ENCODE peak calls at places on chromosomes 13 and 19, in ten cellular contexts. C, O, G, T, R, K, L, F, N and S are unnamed samples.
A peak's percentile ranks its signal among the peaks of the same experiment; 100 is the strongest.

GRCh38 chr19:38024991-38025716 is 118.1 kb downstream of the SIPA1L3 start:
- DNase-seq in C (no peak), N (no peak), K (no peak), F (no peak), R (no peak), O (no peak), L (no peak), G (no peak), T (peak; percentile 22), S (no peak)

GRCh38 chr19:45087531-45087930 is 5.4 kb upstream of the PPP1R37 start:
- DNase-seq in C (no peak), G (no peak), T (no peak), K (no peak), O (no peak), F (no peak), R (no peak), N (no peak), L (no peak), S (no peak)

GRCh38 chr13:114043421-114044053 is 69.7 kb upstream of the C13orf46 start:
- DNase-seq in O (no peak), K (no peak), T (peak; percentile 41), R (peak; percentile 21), F (peak; percentile 95), G (peak; percentile 49), N (peak; percentile 99), C (peak; percentile 51), L (peak; percentile 91), S (no peak)

GRCh38 chr13:44322928-44323327 is 50.7 kb upstream of the SERP2 start:
- DNase-seq in F (no peak), R (no peak), L (no peak), N (no peak), G (no peak), O (no peak), C (no peak), T (no peak), K (no peak), S (peak; percentile 95)

GRCh38 chr19:34230833-34231232 is 23.5 kb upstream of the GARRE1 start:
- DNase-seq in L (no peak), K (no peak), T (no peak), N (no peak), O (no peak), G (no peak), C (no peak), F (no peak), R (no peak), S (no peak)

GRCh38 chr13:113751491-113751890 is 7.5 kb upstream of the TMEM255B start:
- DNase-seq in O (peak; percentile 34), R (no peak), C (no peak), T (no peak), G (no peak), K (no peak), N (no peak), L (no peak), F (no peak), S (no peak)

GRCh38 chr19:19493841-19494546 is 21.4 kb downstream of the TSSK6 start:
- DNase-seq in K (no peak), F (no peak), R (no peak), N (no peak), G (no peak), T (no peak), O (peak; percentile 55), L (no peak), C (no peak), S (no peak)

GRCh38 chr19:41064974-41065569 is 23.2 kb upstream of the CYP2A13 start:
- DNase-seq in O (no peak), R (no peak), L (no peak), K (peak; percentile 61), G (no peak), T (no peak), C (no peak), F (peak; percentile 43), N (peak; percentile 34), S (peak; percentile 3)

GRCh38 chr13:31172535-31172934 is 10.8 kb upstream of the HSPH1 start:
- DNase-seq in T (no peak), N (peak; percentile 84), F (peak; percentile 84), R (no peak), G (no peak), K (peak; percentile 31), L (no peak), C (no peak), O (no peak), S (peak; percentile 90)

GRCh38 chr13:46031581-46032263 is 20.8 kb downstream of the ZC3H13 start:
- DNase-seq in O (no peak), L (no peak), T (no peak), N (peak; percentile 63), R (no peak), K (no peak), F (peak; percentile 55), C (no peak), G (no peak), S (no peak)

DNA sequence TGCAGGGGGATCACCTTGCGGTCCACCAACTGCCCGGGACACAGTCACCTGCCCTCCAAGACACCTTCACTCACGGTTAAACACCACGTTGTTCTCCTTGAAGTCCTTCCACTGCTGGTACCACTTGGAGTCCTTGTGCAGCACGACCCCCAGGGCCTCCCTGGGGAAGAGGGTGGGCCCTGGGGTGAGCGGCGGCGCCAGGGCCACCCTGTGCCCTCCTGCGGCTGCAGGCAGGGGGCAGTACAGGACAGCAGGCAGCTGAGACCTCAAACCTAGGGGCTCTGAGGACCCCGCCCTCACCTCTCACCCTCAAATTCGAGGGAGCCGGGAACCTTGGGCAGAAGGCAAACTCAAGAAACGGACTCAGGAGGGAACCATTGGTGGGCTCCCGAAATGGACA is 7.5 kb upstream of the CTXN1 start:
- DNase-seq in T (no peak), O (no peak), L (no peak), K (no peak), C (no peak), F (no peak), G (no peak), R (no peak), N (no peak), S (no peak)
- TF ChIP-seq CTCF in T (no peak), O (peak; percentile 15), L (peak; percentile 25), K (peak; percentile 68), C (peak; percentile 17), F (peak; percentile 14), G (no peak), R (no peak), N (peak; percentile 25), S (peak; percentile 42)

DNA sequence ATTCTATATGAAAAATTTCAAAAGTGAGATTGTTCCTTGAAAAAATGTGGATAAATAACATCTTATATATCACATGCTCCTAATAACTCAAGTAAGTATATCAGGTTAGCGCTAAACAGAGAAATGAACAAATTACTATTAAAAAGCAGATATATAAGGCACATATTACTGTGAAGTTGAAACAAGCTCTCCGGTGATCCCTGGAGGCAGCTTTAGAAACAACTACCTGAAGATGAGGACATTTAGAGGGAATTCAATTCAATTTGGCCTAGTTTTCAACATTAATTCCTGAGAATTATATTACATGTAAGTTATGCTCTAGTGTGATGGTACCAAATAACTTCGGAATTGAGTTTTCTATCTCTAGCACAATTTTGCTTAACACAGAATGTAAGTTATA is 1373.6 kb upstream of the SPRY2 start:
- DNase-seq in T (no peak), O (no peak), N (no peak), R (no peak), K (no peak), C (no peak), L (no peak), G (no peak), F (no peak), S (peak; percentile 16)
- H3K4me3 ChIP-seq in T (no peak overlapping the region), O (no peak overlapping the region), N (no peak overlapping the region), R (no peak overlapping the region), K (no peak overlapping the region), C (no peak overlapping the region), L (no peak overlapping the region), G (no peak overlapping the region), F (no peak overlapping the region), S (no peak overlapping the region)

DNA sequence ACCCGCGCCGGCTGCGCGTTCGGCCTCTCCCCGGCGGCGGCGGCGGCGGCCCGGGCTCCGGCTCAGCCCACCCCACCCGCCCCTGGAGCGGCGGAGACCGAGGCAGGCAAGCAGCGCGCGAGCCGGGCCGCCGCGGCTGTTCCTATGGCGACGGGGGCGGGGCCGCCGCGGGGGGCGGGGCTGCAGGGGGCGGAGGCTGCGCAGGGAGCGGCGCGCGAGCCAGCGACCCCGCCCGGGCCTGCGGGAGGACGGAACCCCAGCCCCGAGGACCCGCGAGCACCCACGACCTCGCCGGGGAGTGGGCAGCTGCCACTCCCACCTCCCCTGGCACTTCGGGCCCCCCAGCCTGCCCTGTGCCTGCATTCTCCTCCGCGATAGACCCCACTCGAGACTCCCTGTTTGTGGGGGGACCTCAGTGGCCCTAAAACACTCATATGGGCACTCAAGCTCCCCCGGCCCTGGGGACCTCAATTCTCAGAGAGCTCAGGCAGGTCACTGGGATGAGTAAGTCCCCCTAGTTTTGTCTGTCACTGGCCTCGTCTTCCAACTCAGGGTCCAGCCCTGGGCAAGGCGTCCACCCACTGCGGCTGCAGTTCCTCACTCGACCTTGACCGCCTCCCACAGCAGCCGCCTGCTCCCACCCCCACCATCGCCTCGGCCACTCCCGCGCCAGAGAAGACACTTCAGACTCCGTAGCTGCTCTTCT is at the start of gene CTXN1:
- DNase-seq in C (peak; percentile 74), L (peak; percentile 82), F (no peak), N (peak; percentile 36), T (peak; percentile 65), R (no peak), K (no peak), G (peak; percentile 83), O (peak; percentile 73), S (peak; percentile 62)
- TF ChIP-seq CTCF in C (no peak), L (no peak), F (no peak), N (no peak), T (peak; percentile 6), R (no peak), K (no peak), G (no peak), O (no peak), S (no peak)

GRCh38 chr13:93217701-93218100 is 8.9 kb upstream of the GPC6 start:
- DNase-seq in K (no peak), O (no peak), N (peak; percentile 34), L (no peak), R (no peak), F (no peak), C (no peak), G (no peak), T (no peak), S (peak; percentile 84)

GRCh38 chr13:93220073-93220472 is 6.5 kb upstream of the GPC6 start:
- DNase-seq in C (no peak), L (no peak), O (no peak), K (no peak), T (no peak), F (no peak), G (no peak), N (no peak), R (no peak), S (no peak)

GRCh38 chr13:93224545-93224944 is 2.1 kb upstream of the GPC6 start:
- DNase-seq in N (peak; percentile 47), R (no peak), K (no peak), L (no peak), F (peak; percentile 39), T (no peak), C (no peak), G (no peak), O (no peak), S (no peak)

GRCh38 chr13:93216122-93216521 is 10.5 kb upstream of the GPC6 start:
- DNase-seq in G (no peak), R (no peak), C (no peak), T (no peak), K (no peak), O (no peak), F (no peak), L (no peak), N (no peak), S (no peak)

DNA sequence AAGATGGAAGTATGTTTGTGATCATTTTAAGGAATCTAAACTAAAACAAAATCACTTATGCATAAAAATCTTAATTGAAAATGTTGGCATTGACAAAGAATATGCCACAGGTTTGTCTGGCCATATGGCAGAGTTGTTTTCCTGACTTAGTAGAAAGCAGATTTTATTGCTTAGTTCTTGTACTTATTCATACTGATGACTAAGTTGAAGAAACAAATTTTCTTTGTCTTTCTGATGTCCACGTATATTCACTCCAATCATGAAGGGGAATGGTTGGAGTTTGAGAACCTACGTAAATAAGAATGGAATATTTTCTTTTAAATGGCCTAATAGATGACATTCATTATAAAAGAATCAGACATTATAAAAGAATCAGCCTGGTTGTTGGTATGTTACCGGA is 8.0 kb upstream of the GPC6 start:
- DNase-seq in C (no peak), O (no peak), L (no peak), G (no peak), R (no peak), F (peak; percentile 5), N (peak; percentile 23), K (no peak), T (no peak), S (no peak)
- H3K4me3 ChIP-seq in C (no peak overlapping the region), O (no peak overlapping the region), L (no peak overlapping the region), G (no peak overlapping the region), R (no peak overlapping the region), F (no peak overlapping the region), N (no peak overlapping the region), K (no peak overlapping the region), T (no peak overlapping the region), S (no peak overlapping the region)